ENCODE peak calls at places on chromosomes 4 and X, in seven cellular contexts. K, V, E, P, C, W and X are unnamed samples. For H3K27me3, the result is how much of the 10 kb centered on the place peaks cover.

GRCh38 chrX:91279479-91279878 is 155.2 kb upstream of the PABPC5 start:
- DNase-seq in K (no peak), V (no peak), E (no peak), P (no peak), C (no peak), W (no peak), X (no peak)

GRCh38 chr4:137200322-137200721 is 332.0 kb downstream of the PCDH18 start:
- DNase-seq in K (no peak), V (no peak), E (no peak), P (peak), C (no peak), W (no peak), X (no peak)

GRCh38 chr4:109723110-109723509 is 6.8 kb downstream of the PLA2G12A start:
- DNase-seq in K (no peak), V (no peak), E (peak), P (no peak), C (no peak), W (no peak), X (no peak)

GRCh38 chrX:140066262-140066661 is 100.9 kb upstream of the CXorf66 start:
- DNase-seq in K (no peak), V (no peak), E (no peak), P (no peak), C (no peak), W (no peak), X (no peak)

GRCh38 chr4:48403358-48403757 is 62.0 kb downstream of the SLAIN2 start:
- DNase-seq in K (no peak), V (no peak), E (no peak), P (no peak), C (no peak), W (no peak), X (no peak)

GRCh38 chrX:39752820-39753219 is 344.9 kb downstream of the BCOR start:
- DNase-seq in K (peak), V (no peak), E (no peak), P (no peak), C (no peak), W (peak), X (no peak)

GRCh38 chr4:150821641-150822040 is 193.4 kb downstream of the LRBA start:
- DNase-seq in K (no peak), V (no peak), E (no peak), P (no peak), C (no peak), W (no peak), X (no peak)

GRCh38 chr4:181701911-181702310 is 541.3 kb upstream of the TENM3 start:
- DNase-seq in K (no peak), V (no peak), E (no peak), P (no peak), C (no peak), W (no peak), X (no peak)

GRCh38 chr4:158729716-158730559 is 6.7 kb upstream of the PPID start:
- DNase-seq in K (peak), V (peak), E (peak), P (peak), C (no peak), W (peak), X (peak)

GRCh38 chr4:168840988-168841681 is 168.9 kb downstream of the CBR4 start:
- DNase-seq in K (peak), V (no peak), E (no peak), P (no peak), C (no peak), W (no peak), X (peak)

GRCh38 chr4:41399191-41399590 is 138.8 kb upstream of the LIMCH1 start:
- DNase-seq in K (no peak), V (no peak), E (no peak), P (no peak), C (no peak), W (no peak), X (no peak)

GRCh38 chrX:147803948-147804347 is 107.8 kb upstream of the FMR1 start:
- DNase-seq in K (peak), V (no peak), E (peak), P (peak), C (no peak), W (no peak), X (no peak)

GRCh38 chrX:77415161-77415560 is 32.0 kb upstream of the FGF16 start:
- DNase-seq in K (no peak), V (no peak), E (peak), P (no peak), C (no peak), W (no peak), X (no peak)

GRCh38 chrX:106698693-106699092 is 27.8 kb upstream of the RNF128 start:
- DNase-seq in K (no peak), V (no peak), E (no peak), P (no peak), C (no peak), W (peak), X (no peak)

GRCh38 chrX:108312938-108313337 is 125.3 kb downstream of the COL4A6 start:
- DNase-seq in K (peak), V (peak), E (no peak), P (no peak), C (no peak), W (peak), X (peak)

GRCh38 chr4:118273642-118274041 is 79.2 kb downstream of the PRSS12 start:
- DNase-seq in K (no peak), V (no peak), E (no peak), P (no peak), C (no peak), W (no peak), X (no peak)

GRCh38 chr4:15778191-15778741 is at the start of gene CD38:
- DNase-seq in K (peak), V (peak), E (peak), P (peak), C (peak), W (no peak), X (peak)

GRCh38 chr4:151166662-151167061 is 67.2 kb downstream of the RPS3A start:
- DNase-seq in K (no peak), V (no peak), E (no peak), P (peak), C (no peak), W (peak), X (no peak)

GRCh38 chr4:52883183-52883621 is 21.1 kb downstream of the RASL11B start:
- DNase-seq in K (no peak), V (no peak), E (no peak), P (no peak), C (no peak), W (no peak), X (no peak)

GRCh38 chrX:75781618-75782017 is 3.4 kb downstream of the MAGEE2 start:
- DNase-seq in K (no peak), V (no peak), E (no peak), P (peak), C (no peak), W (no peak), X (no peak)

GRCh38 chr4:113683143-113683542 is 78.4 kb downstream of the CAMK2D start:
- DNase-seq in K (no peak), V (no peak), E (no peak), P (no peak), C (no peak), W (no peak), X (no peak)

GRCh38 chr4:158769175-158769831 is 477 bp downstream of the FNIP2 start:
- DNase-seq in K (peak), V (peak), E (no peak), P (no peak), C (peak), W (peak), X (peak)

GRCh38 chrX:57821703-57822375 is 88.4 kb downstream of the ZXDA start:
- DNase-seq in K (peak), V (no peak), E (peak), P (peak), C (no peak), W (peak), X (no peak)

GRCh38 chr4:3261411-3262207 is 12.7 kb downstream of the MSANTD1 start:
- DNase-seq in K (no peak), V (no peak), E (no peak), P (peak), C (peak), W (no peak), X (no peak)

GRCh38 chr4:106019771-106020170 is 124.5 kb downstream of the NPNT start:
- DNase-seq in K (no peak), V (no peak), E (no peak), P (no peak), C (no peak), W (no peak), X (no peak)

GRCh38 chr4:159416073-159416472 is 313.2 kb downstream of the RAPGEF2 start:
- DNase-seq in K (no peak), V (no peak), E (no peak), P (no peak), C (no peak), W (no peak), X (no peak)

GRCh38 chr4:126583509-126583908 is 1049.2 kb upstream of the INTU start:
- DNase-seq in K (no peak), V (no peak), E (no peak), P (no peak), C (no peak), W (peak), X (no peak)

GRCh38 chr4:184163813-184164212 is 53.9 kb downstream of the ENPP6 start:
- DNase-seq in K (peak), V (no peak), E (peak), P (peak), C (peak), W (peak), X (peak)

GRCh38 chr4:2248821-2249261 is 6.9 kb upstream of the HAUS3 start:
- DNase-seq in K (peak), V (peak), E (no peak), P (peak), C (no peak), W (no peak), X (peak)

DNA sequence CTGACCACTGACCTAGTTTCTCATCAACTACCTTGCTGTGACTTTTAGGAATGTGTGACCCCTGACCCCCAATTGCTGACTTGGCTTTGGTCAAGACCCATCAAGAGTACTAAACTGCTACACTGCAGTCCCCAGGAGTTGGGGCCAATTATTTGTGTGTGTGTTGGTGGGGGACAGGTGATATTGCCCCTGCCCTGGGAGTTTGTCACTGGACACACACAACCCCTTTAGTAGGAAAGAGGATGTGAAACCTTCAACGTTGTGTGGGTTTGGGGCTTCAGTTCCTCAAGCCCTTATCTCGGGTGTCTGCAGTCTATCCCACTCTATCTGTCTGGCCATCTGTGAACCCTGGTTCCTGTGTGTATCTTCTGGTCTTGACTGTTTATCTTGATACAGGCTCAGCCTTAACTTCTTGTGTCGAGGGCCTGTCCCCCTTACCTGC is 6.5 kb downstream of the SASH3 start:
- DNase-seq in K (no peak), V (no peak), E (peak), P (no peak), C (no peak), W (no peak), X (no peak)
- H3K4me3 ChIP-seq in K (no peak), V (no peak), E (no peak), P (no peak), C (no peak), W (no peak), X (no peak)

DNA sequence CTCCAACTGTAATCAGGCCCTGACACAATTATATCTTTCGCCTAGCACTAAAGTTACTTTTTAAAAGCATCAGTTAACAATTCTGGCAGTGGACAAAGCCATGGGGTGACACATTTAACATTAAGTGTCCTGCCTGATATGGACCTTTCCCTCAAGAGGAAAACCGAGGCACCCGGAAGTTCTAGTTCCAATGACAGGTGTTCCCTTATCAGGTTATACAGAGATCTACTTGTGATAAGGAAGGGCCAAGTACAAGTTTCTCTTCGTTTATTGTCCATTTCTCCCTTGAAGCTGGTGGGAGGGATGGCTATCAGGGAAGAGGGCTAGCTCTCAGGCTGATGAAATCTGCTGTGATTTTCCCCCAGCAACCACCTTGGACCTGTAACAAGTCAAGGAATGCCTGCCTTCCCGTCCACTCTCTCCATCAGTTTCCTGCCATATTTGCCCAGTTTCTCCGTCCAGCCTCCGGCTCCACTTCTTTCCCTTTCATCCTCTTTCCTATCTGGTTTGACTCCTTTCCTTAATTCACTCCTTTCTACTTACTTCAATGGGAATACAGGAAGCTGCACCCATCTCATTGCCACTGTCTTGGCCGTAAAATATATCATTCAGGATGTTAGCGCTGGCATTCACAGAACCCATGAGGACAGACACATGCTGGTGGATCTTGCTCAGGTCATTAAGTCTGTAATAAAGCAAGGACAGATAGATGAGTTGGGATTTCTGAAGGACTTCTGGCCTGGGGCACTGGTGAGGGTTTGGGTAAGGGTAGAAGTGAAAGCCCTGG is 95.0 kb downstream of the DGKK start:
- DNase-seq in K (no peak), V (no peak), E (no peak), P (no peak), C (no peak), W (no peak), X (no peak)
- H3K27me3 ChIP-seq in K (under half), V (under half), E (under half), P (under half), C (under half), W (under half), X (under half)

DNA sequence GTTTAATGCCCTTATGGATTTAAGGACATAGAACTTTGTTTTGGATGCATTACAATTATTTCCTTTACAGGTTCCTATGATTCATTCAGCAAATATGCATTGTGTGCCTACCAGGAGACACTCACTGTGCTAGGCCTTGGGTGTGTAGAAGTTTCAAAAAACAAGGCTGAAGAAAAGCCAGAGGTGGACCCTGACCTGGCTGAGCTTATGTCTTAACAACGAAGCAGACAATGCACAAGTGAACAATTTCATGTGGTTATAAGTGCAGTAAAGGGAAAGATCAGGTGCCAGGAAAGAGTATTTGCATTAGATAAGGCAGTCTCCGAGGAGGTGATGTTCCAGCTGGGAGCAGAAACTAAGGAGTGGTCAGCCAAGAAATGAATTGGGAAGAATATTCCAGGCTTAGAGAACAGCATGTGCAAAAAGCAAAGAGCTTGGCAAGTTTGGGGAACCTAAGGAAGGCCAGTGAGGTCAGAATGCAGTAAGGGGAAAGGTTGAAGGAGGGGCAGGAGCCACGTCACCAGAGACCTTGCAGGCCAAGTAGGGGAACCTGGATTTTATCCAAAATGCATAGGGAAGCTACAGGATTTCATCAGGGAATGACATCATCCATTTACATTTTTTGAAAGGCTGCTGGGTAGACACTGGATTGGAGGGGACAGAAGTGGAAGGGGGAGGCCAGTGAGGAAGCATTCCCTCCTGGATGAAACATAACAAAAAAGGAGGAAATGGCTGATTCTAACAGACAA is 193.6 kb downstream of the SOWAHB start:
- DNase-seq in K (peak), V (no peak), E (no peak), P (no peak), C (no peak), W (peak), X (no peak)
- H3K4me3 ChIP-seq in K (no peak), V (no peak), E (no peak), P (no peak), C (no peak), W (no peak), X (no peak)

DNA sequence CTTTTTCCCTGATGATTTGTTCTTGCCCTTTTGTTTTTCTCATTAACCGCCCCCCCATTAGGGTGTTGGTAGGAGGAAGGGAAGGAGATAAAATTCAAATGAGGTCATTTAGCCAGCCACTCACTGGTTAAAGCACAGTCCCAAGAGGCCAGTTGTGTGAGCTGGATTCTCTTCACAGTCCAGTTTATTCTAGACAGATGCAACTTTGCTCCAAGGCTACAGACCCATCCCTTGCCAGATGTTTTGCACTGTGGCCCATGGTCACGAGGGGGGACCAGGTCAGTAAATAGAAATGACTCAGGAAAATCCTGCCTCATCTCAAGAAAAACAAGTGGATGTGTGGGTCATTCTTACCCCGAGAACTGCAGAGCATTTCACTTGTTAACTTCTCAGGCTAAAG is 20.5 kb upstream of the VEGFD start:
- DNase-seq in K (peak), V (peak), E (no peak), P (peak), C (no peak), W (peak), X (no peak)
- H3K27me3 ChIP-seq in K (under half), V (under half), E (under half), P (under half), C (under half), W (under half), X (under half)

GRCh38 chrX:85379174-85379907 is at the start of gene POF1B:
- DNase-seq in K (peak), V (no peak), E (peak), P (no peak), C (no peak), W (no peak), X (no peak)
- H3K4me3 ChIP-seq in K (peak), V (no peak), E (peak), P (no peak), C (peak), W (no peak), X (peak)

GRCh38 chr4:182748283-182748682 is 168.9 kb downstream of the DCTD start:
- DNase-seq in K (no peak), V (no peak), E (no peak), P (no peak), C (no peak), W (no peak), X (peak)
- H3K27me3 ChIP-seq in K (under half), V (under half), E (under half), P (under half), C (under half), W (under half), X (under half)

GRCh38 chr4:102599887-102600286 is 98.7 kb downstream of the NFKB1 start:
- DNase-seq in K (no peak), V (no peak), E (no peak), P (no peak), C (no peak), W (no peak), X (no peak)

GRCh38 chr4:102600689-102601088 is 99.5 kb downstream of the NFKB1 start:
- DNase-seq in K (no peak), V (no peak), E (no peak), P (no peak), C (no peak), W (no peak), X (no peak)

GRCh38 chr4:102599455-102599854 is 98.3 kb downstream of the NFKB1 start:
- DNase-seq in K (no peak), V (no peak), E (no peak), P (no peak), C (no peak), W (no peak), X (no peak)

GRCh38 chr4:102598759-102599379 is 97.7 kb downstream of the NFKB1 start:
- DNase-seq in K (no peak), V (no peak), E (no peak), P (no peak), C (no peak), W (peak), X (no peak)

GRCh38 chr4:102598102-102598758 is 97.1 kb downstream of the NFKB1 start:
- DNase-seq in K (no peak), V (no peak), E (no peak), P (no peak), C (no peak), W (no peak), X (no peak)
- H3K4me3 ChIP-seq in K (no peak), V (no peak), E (no peak), P (no peak), C (no peak), W (no peak), X (no peak)